ENCODE peak calls at places on chromosomes 16 and 17, in five cellular contexts. D, A, L, Z and U are unnamed samples.

GRCh38 chr17:68576811-68577551 is 24.2 kb downstream of the FAM20A start:
- DNase-seq in A (no peak), D (no peak), Z (no peak), L (peak; percentile 58), U (no peak)

GRCh38 chr16:67546761-67547422 is 15.4 kb upstream of the CTCF start:
- DNase-seq in A (peak; percentile 89), L (peak; percentile 70), Z (peak; percentile 89), D (peak; percentile 35), U (peak; percentile 45)

GRCh38 chr16:69338557-69339288 is 641 bp downstream of the COG8 start:
- DNase-seq in Z (no peak), A (peak; percentile 56), D (no peak), L (no peak), U (no peak)

GRCh38 chr17:77002103-77003045 is 134.2 kb downstream of the MGAT5B start:
- DNase-seq in A (no peak), Z (no peak), D (peak; percentile 93), L (no peak), U (peak; percentile 75)

GRCh38 chr17:71828182-71828596 is 292.6 kb upstream of the SOX9 start:
- DNase-seq in L (no peak), D (peak; percentile 82), A (no peak), Z (no peak), U (peak; percentile 15)

GRCh38 chr17:79929257-79930076 is 90.2 kb upstream of the CBX4 start:
- DNase-seq in Z (no peak), A (no peak), L (no peak), D (no peak), U (no peak)

GRCh38 chr16:57084996-57085395 is 7.4 kb upstream of the CPNE2 start:
- DNase-seq in D (no peak), Z (no peak), L (no peak), A (no peak), U (no peak)

GRCh38 chr17:81397314-81398169 is 2.3 kb downstream of the BAHCC1 start:
- DNase-seq in D (peak; percentile 67), Z (peak; percentile 65), A (no peak), L (no peak), U (no peak)

GRCh38 chr16:79297805-79298204 is 302.7 kb downstream of the MAF start:
- DNase-seq in L (no peak), Z (no peak), A (no peak), D (no peak), U (no peak)

GRCh38 chr17:28078443-28079229 is 36.2 kb downstream of the NLK start:
- DNase-seq in L (no peak), Z (no peak), A (no peak), D (no peak), U (no peak)

GRCh38 chr16:24993722-24994686 is 21.2 kb downstream of the ARHGAP17 start:
- DNase-seq in A (no peak), Z (peak; percentile 74), L (no peak), D (peak; percentile 97), U (peak; percentile 91)

GRCh38 chr17:15398736-15399331 is 57.4 kb upstream of the TEKT3 start:
- DNase-seq in L (no peak), D (peak; percentile 69), Z (peak; percentile 5), A (no peak), U (peak; percentile 61)

GRCh38 chr16:9258423-9259051 is 167.1 kb downstream of the HAPSTR1 start:
- DNase-seq in A (no peak), D (peak; percentile 5), Z (peak; percentile 3), L (no peak), U (peak; percentile 17)

GRCh38 chr17:83106036-83106577 is 26.7 kb downstream of the METRNL start:
- DNase-seq in Z (no peak), A (no peak), D (no peak), L (no peak), U (no peak)

GRCh38 chr16:4800290-4801041 is 2.0 kb downstream of the ROGDI start:
- DNase-seq in L (no peak), A (no peak), Z (no peak), D (no peak), U (no peak)

GRCh38 chr17:30278032-30278431 is 13.7 kb downstream of the BLMH start:
- DNase-seq in L (no peak), D (peak; percentile 29), A (no peak), Z (peak; percentile 85), U (peak; percentile 68)

GRCh38 chr16:75385507-75386152 is 47.7 kb downstream of the CFDP1 start:
- DNase-seq in L (no peak), A (no peak), Z (peak; percentile 88), D (peak; percentile 80), U (peak; percentile 36)

GRCh38 chr16:54140057-54140787 is 146.4 kb downstream of the IRX3 start:
- DNase-seq in L (no peak), Z (no peak), D (no peak), A (no peak), U (peak; percentile 63)

GRCh38 chr16:54140788-54141136 is 145.8 kb downstream of the IRX3 start:
- DNase-seq in Z (no peak), L (no peak), A (no peak), D (no peak), U (no peak)

GRCh38 chr16:54135361-54136275 is 151.0 kb downstream of the IRX3 start:
- DNase-seq in D (peak; percentile 79), Z (peak; percentile 51), L (no peak), A (no peak), U (peak; percentile 40)

GRCh38 chr16:54136276-54136625 is 150.3 kb downstream of the IRX3 start:
- DNase-seq in D (peak; percentile 67), L (no peak), A (no peak), Z (peak; percentile 36), U (peak; percentile 53)
- H3K27ac ChIP-seq in D (no peak overlapping the region), L (no peak overlapping the region), A (no peak overlapping the region), Z (peak overlapping the region; percentile 93), U (peak overlapping the region; percentile 88)

GRCh38 chr17:61970030-61970429 is 42.2 kb upstream of the INTS2 start:
- DNase-seq in D (no peak), Z (no peak), L (no peak), A (no peak), U (no peak)
- H3K27me3 ChIP-seq in D (no peaks in the 10 kb centered on the region), Z (no peaks in the 10 kb centered on the region), L (no peaks in the 10 kb centered on the region), A (no peaks in the 10 kb centered on the region), U (no peaks in the 10 kb centered on the region)

GRCh38 chr17:45333702-45334092 is 16.9 kb upstream of the MAP3K14 start:
- DNase-seq in A (peak; percentile 43), Z (no peak), L (no peak), D (no peak), U (no peak)

GRCh38 chr17:45334701-45335677 is 18.2 kb upstream of the MAP3K14 start:
- DNase-seq in D (no peak), L (no peak), A (peak; percentile 57), Z (no peak), U (no peak)

GRCh38 chr17:45332989-45333701 is 16.3 kb upstream of the MAP3K14 start:
- DNase-seq in Z (no peak), A (peak; percentile 49), L (no peak), D (peak; percentile 52), U (no peak)

GRCh38 chr17:45335721-45336120 is 18.9 kb upstream of the MAP3K14 start:
- DNase-seq in L (no peak), D (no peak), Z (no peak), A (peak; percentile 7), U (no peak)

DNA sequence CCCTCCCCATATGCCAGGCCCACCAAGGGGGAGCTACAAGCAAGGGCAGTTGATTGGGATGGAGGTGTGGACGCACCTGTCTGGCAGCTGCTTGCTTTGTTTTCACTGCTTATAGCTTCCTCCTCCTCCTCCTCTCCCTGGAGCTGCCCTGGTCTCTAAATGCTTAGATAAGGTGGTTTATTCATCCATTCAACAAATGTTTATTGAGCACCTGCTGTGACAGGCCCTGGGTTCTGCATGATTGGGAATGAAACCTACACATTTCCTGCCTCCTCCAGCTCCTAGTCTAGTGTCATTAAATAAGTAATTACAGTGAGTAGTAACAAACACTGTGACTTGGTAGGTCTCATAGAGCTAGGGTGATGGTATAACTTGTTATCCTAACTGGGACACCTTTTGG is 17.4 kb upstream of the MAP3K14 start:
- DNase-seq in Z (no peak), L (no peak), A (peak; percentile 43), D (no peak), U (no peak)
- H3K27ac ChIP-seq in Z (no peak overlapping the region), L (no peak overlapping the region), A (no peak overlapping the region), D (no peak overlapping the region), U (no peak overlapping the region)

DNA sequence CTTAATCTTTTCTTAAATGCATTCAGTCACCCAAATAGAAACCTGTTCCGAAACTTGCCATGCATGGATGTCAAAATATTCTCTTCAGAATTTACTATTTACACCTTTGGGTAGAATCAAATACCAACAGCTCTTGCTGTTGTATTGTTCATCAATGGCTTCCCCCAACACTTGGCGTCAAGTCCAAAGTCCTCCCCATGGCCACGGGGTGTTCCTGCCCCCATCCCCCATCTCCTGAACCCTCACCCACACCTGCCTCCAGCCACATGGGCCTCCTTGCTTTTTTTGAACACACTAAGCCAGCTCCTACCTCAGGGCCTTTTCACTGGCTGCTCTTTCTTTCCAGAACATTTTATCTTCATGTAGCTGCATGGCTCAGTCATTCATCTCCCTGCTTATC is 4.0 kb upstream of the FAM171A2 start:
- DNase-seq in Z (no peak), L (no peak), A (no peak), D (no peak), U (no peak)
- H3K27me3 ChIP-seq in Z (peaks cover 6% of the 10 kb centered on the region), L (no peaks in the 10 kb centered on the region), A (peaks cover 34% of the 10 kb centered on the region), D (peaks cover 20% of the 10 kb centered on the region), U (peaks cover 7% of the 10 kb centered on the region)

DNA sequence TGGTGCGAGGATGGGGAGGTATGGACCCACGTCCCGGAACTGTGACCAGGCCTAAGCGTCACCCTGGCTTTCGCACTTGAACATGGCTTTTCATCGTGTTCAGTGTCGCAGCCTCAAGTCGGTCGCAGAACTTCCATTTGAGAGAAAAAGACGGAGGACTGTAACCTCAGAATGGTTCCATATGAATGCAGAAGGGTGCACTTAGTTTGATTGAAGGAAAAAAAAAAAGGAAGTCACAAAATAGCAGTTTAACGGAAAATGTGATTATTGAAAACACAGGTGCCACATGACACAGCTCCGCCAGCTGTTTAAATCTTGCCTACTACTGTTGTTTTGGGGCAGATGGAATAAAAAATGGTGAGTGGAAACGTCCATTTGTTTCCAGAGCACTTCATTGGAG is 30.2 kb upstream of the JPT2 start:
- DNase-seq in Z (no peak), D (no peak), L (no peak), A (no peak), U (no peak)
- H3K27ac ChIP-seq in Z (no peak overlapping the region), D (no peak overlapping the region), L (no peak overlapping the region), A (no peak overlapping the region), U (no peak overlapping the region)

GRCh38 chr17:39868554-39868942 is 546 bp downstream of the ZPBP2 start:
- DNase-seq in A (no peak), L (no peak), D (no peak), Z (no peak), U (no peak)
- H3K27me3 ChIP-seq in A (peaks cover 58% of the 10 kb centered on the region), L (peaks cover 34% of the 10 kb centered on the region), D (peaks cover 45% of the 10 kb centered on the region), Z (peaks cover 59% of the 10 kb centered on the region), U (peaks cover 33% of the 10 kb centered on the region)

GRCh38 chr16:16150117-16150877 is 73.0 kb downstream of the ABCC6 start:
- DNase-seq in Z (peak; percentile 58), L (peak; percentile 75), D (peak; percentile 63), A (no peak), U (peak; percentile 16)
- H3K27ac ChIP-seq in Z (no peak overlapping the region), L (no peak overlapping the region), D (no peak overlapping the region), A (no peak overlapping the region), U (no peak overlapping the region)

DNA sequence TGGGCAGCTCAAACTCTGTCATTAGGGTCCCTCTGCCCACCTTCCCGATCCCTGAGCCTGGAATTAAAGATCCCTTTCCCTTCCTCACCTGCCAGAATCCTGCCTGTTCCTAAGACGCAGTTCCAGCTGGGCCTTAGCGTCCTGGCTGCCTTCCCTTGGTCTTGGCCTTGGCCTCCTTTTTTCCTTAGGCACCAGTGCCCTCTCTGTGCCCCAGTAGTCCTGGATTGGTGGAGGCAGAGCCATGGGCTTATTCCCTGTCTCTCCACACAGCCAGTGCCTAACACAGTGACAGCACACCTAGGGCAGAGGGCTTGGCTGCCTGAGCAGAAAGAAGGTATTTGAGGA is 3.5 kb downstream of the TMEM132E start:
- DNase-seq in Z (no peak), A (no peak), D (no peak), L (no peak), U (no peak)
- H3K27me3 ChIP-seq in Z (peaks cover 67% of the 10 kb centered on the region), A (peaks cover 90% of the 10 kb centered on the region), D (peaks cover 37% of the 10 kb centered on the region), L (no peaks in the 10 kb centered on the region), U (peaks cover 66% of the 10 kb centered on the region)

GRCh38 chr17:49015179-49015923 is 18.2 kb downstream of the IGF2BP1 start:
- DNase-seq in Z (no peak), L (no peak), D (no peak), A (peak; percentile 60), U (no peak)
- H3K27ac ChIP-seq in Z (no peak overlapping the region), L (no peak overlapping the region), D (no peak overlapping the region), A (no peak overlapping the region), U (no peak overlapping the region)